ENCODE peak calls at places on chromosomes 2 and 18, in five cellular contexts. C is neural progenitor cell, I is astrocyte, F is PC-3, M is Karpas-422. A is an unnamed sample.
A peak's percentile ranks its signal among the peaks of the same experiment; 100 is the strongest.

GRCh38 chr2:205681836-205682238 is 464 bp upstream of the NRP2 start:
- DNase-seq in F (peak; percentile 10), I (no peak), M (peak; percentile 70), C (peak; percentile 73), A (no peak)

GRCh38 chr2:163621445-163622004 is 114.3 kb downstream of the FIGN start:
- DNase-seq in M (no peak), F (no peak), I (no peak), C (peak; percentile 14), A (no peak)

GRCh38 chr2:70616168-70616694 is 62.6 kb upstream of the TGFA start:
- DNase-seq in C (no peak), M (no peak), F (peak; percentile 86), I (no peak), A (peak; percentile 99)

GRCh38 chr18:23301971-23302370 is 151.1 kb upstream of the RIOK3 start:
- DNase-seq in M (no peak), I (no peak), C (no peak), F (no peak), A (no peak)

GRCh38 chr18:45441110-45441842 is 174.0 kb upstream of the SLC14A2 start:
- DNase-seq in F (peak; percentile 46), I (no peak), M (no peak), C (no peak), A (peak; percentile 53)

GRCh38 chr2:128270306-128271185 is 48.1 kb downstream of the HS6ST1 start:
- DNase-seq in F (no peak), M (no peak), C (no peak), I (no peak), A (no peak)

GRCh38 chr2:85753035-85753524 is 711 bp upstream of the ATOH8 start:
- DNase-seq in M (no peak), F (no peak), I (no peak), C (peak; percentile 66), A (no peak)

GRCh38 chr2:27901219-27901618 is 10.7 kb downstream of the BABAM2 start:
- DNase-seq in I (peak; percentile 42), M (no peak), F (no peak), C (no peak), A (no peak)

GRCh38 chr2:2010266-2010665 is 266.0 kb upstream of the PXDN start:
- DNase-seq in I (no peak), F (no peak), M (no peak), C (no peak), A (no peak)

GRCh38 chr18:77105021-77105420 is 27.6 kb downstream of the MBP start:
- DNase-seq in F (no peak), M (no peak), C (no peak), I (no peak), A (no peak)

GRCh38 chr2:31535753-31536152 is 45.0 kb downstream of the SRD5A2 start:
- DNase-seq in I (no peak), M (no peak), F (no peak), C (no peak), A (no peak)

GRCh38 chr2:240170354-240170735 is 29.9 kb upstream of the OTOS start:
- DNase-seq in I (no peak), C (peak; percentile 77), M (no peak), F (no peak), A (no peak)

GRCh38 chr2:236172866-236173733 is 4.9 kb upstream of the GBX2 start:
- DNase-seq in M (no peak), F (no peak), C (peak; percentile 59), I (no peak), A (no peak)

GRCh38 chr2:12759248-12759647 is 42.5 kb downstream of the TRIB2 start:
- DNase-seq in C (no peak), F (peak; percentile 80), I (peak; percentile 96), M (no peak), A (peak; percentile 71)

GRCh38 chr2:118697771-118698170 is 149.7 kb downstream of the EN1 start:
- DNase-seq in F (peak; percentile 91), M (no peak), C (no peak), I (peak; percentile 82), A (no peak)

GRCh38 chr2:120436460-120436739 is 90.5 kb downstream of the INHBB start:
- DNase-seq in M (no peak), I (no peak), F (peak; percentile 49), C (no peak), A (no peak)

GRCh38 chr18:10290244-10291240 is 163.9 kb upstream of the APCDD1 start:
- DNase-seq in C (no peak), M (no peak), I (no peak), F (no peak), A (no peak)

GRCh38 chr2:216236486-216236885 is 127.3 kb downstream of the XRCC5 start:
- DNase-seq in F (no peak), I (no peak), C (no peak), M (no peak), A (no peak)

GRCh38 chr18:55243852-55244251 is 284.6 kb upstream of the CCDC68 start:
- DNase-seq in M (no peak), I (peak; percentile 80), F (no peak), C (no peak), A (no peak)

GRCh38 chr2:176491172-176491904 is 222.1 kb downstream of the MTX2 start:
- DNase-seq in C (no peak), M (peak; percentile 96), I (peak; percentile 100), F (peak; percentile 69), A (peak; percentile 99)
- H2AFZ ChIP-seq in C (no peak overlapping the region), M (no peak overlapping the region), I (no peak overlapping the region), F (no peak overlapping the region), A (peak overlapping the region; percentile 53)

DNA sequence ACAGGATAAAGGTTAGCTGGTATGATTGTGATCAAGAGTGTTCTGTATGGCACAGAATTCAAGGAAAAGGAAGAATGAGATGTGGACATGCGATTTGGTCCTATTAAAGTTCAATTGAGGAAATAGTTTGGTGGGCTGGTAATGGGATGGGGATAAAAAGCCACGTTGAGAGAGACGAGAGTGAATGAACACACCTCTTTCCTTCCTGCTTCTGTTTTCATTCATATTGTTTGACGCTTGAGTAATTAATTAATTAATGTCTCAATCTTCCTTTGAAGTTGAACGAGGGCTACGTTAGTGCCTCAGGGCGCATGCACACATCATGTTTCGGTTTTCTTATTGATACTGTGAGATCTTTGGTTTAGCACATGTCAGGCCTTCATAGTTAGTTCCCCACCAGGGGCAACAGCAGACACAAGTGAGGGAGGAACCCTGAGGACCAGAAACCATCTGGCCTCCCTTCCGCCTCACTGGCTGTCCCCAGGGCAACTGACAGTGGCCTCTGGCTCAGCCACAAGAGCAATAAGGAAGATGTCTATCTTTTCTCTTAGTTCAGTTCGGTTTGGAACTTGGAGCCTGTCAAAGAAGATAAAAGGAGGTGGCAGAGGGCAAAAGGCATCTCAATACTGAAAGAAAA is 116.0 kb downstream of the LIPG start:
- DNase-seq in M (peak; percentile 45), C (no peak), F (no peak), I (no peak), A (no peak)
- H3K27ac ChIP-seq in M (no peak overlapping the region), C (no peak overlapping the region), F (no peak overlapping the region), I (no peak overlapping the region), A (no peak overlapping the region)

GRCh38 chr2:180723712-180724111 is 256.7 kb upstream of the UBE2E3 start:
- DNase-seq in I (no peak), C (no peak), M (no peak), F (peak; percentile 41), A (no peak)

GRCh38 chr2:180717588-180717987 is 262.8 kb upstream of the UBE2E3 start:
- DNase-seq in M (no peak), I (no peak), F (no peak), C (no peak), A (no peak)

GRCh38 chr2:180720861-180721260 is 259.5 kb upstream of the UBE2E3 start:
- DNase-seq in I (no peak), F (no peak), C (no peak), M (no peak), A (no peak)

DNA sequence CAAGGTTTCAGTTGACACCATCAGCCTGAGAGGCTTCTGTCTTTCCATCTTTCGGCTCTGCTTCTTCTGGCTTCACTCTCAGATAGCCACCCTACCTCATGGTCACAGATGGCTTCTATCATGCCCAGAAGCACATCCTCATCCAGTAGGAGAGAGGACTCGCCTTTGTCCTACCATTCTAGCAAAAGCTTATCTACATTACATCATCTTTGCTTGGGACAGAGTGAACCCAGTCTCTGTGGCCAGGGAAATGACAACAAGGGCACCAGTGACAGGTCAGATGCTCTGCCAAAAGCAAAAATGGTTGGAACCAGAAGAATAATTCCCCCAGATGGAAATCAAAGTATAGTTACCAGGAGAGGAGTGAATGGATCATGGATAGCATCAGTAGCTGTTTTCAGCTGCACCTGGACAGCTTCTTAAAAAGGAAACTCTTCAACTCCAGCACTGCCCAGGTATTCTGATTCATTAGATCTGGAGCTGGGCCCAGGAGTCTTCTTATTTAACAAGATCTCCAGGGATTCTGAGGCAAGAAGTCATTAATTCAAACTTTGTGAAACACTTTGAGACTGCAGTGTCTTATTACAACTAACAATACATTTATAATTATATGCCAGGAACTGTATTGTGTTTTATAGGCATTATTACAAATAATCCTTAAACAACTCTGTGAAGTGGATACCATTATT is 257.7 kb upstream of the UBE2E3 start:
- DNase-seq in M (no peak), F (peak; percentile 77), I (peak; percentile 82), C (no peak), A (peak; percentile 65)
- H2AFZ ChIP-seq in M (no peak overlapping the region), F (no peak overlapping the region), I (no peak overlapping the region), C (no peak overlapping the region), A (no peak overlapping the region)

GRCh38 chr2:220856486-220856885 is 715.6 kb downstream of the EPHA4 start:
- DNase-seq in C (no peak), M (no peak), F (no peak), I (no peak), A (peak; percentile 16)
- H3K27ac ChIP-seq in C (no peak overlapping the region), M (no peak overlapping the region), F (no peak overlapping the region), I (no peak overlapping the region), A (peak overlapping the region; percentile 43)

GRCh38 chr18:32879497-32879896 is 106.7 kb upstream of the KLHL14 start:
- DNase-seq in F (no peak), C (peak; percentile 79), I (peak; percentile 89), M (no peak), A (no peak)
- H2AFZ ChIP-seq in F (no peak overlapping the region), C (no peak overlapping the region), I (no peak overlapping the region), M (no peak overlapping the region), A (no peak overlapping the region)

GRCh38 chr2:32783468-32783867 is 155.6 kb downstream of the TTC27 start:
- DNase-seq in C (peak; percentile 2), F (no peak), M (no peak), I (no peak), A (no peak)
- H3K27ac ChIP-seq in C (no peak overlapping the region), F (no peak overlapping the region), M (no peak overlapping the region), I (no peak overlapping the region), A (no peak overlapping the region)

GRCh38 chr18:78510636-78511035 is 469.0 kb upstream of the SALL3 start:
- DNase-seq in I (no peak), C (no peak), M (no peak), F (no peak), A (no peak)

GRCh38 chr18:78514910-78515670 is 464.5 kb upstream of the SALL3 start:
- DNase-seq in F (no peak), M (no peak), C (no peak), I (no peak), A (no peak)

GRCh38 chr18:78512080-78512601 is 467.5 kb upstream of the SALL3 start:
- DNase-seq in C (no peak), F (no peak), I (no peak), M (no peak), A (no peak)

GRCh38 chr18:78507217-78507616 is 472.4 kb upstream of the SALL3 start:
- DNase-seq in C (no peak), M (no peak), I (no peak), F (no peak), A (no peak)

GRCh38 chr18:78511666-78512065 is 468.0 kb upstream of the SALL3 start:
- DNase-seq in M (no peak), C (no peak), F (no peak), I (no peak), A (no peak)
- H2AFZ ChIP-seq in M (no peak overlapping the region), C (no peak overlapping the region), F (no peak overlapping the region), I (no peak overlapping the region), A (no peak overlapping the region)